ENCODE peak calls at places on chromosomes 16 and 17, in six cellular contexts. Z, U, N, T, I and O are unnamed samples.

GRCh38 chr16:75012380-75013081 is 13.7 kb downstream of the ZNRF1 start:
- DNase-seq in Z (no peak), U (no peak), N (no peak), T (no peak), I (no peak), O (no peak)

GRCh38 chr16:27195941-27196595 is 7.3 kb upstream of the KDM8 start:
- DNase-seq in Z (no peak), U (no peak), N (no peak), T (no peak), I (no peak), O (no peak)

GRCh38 chr17:10737168-10737622 is 7.4 kb upstream of the TMEM220 start:
- DNase-seq in Z (peak), U (peak), N (peak), T (no peak), I (peak), O (peak)

GRCh38 chr17:73090396-73091202 is 1.9 kb downstream of the SLC39A11 start:
- DNase-seq in Z (no peak), U (no peak), N (no peak), T (no peak), I (no peak), O (peak)

GRCh38 chr17:78013683-78014467 is 55.4 kb downstream of the TNRC6C start:
- DNase-seq in Z (peak), U (no peak), N (peak), T (no peak), I (peak), O (no peak)

GRCh38 chr17:9432867-9433495 is 142.6 kb downstream of the STX8 start:
- DNase-seq in Z (no peak), U (no peak), N (no peak), T (no peak), I (no peak), O (no peak)

GRCh38 chr17:66517336-66518009 is 215.1 kb downstream of the PRKCA start:
- DNase-seq in Z (no peak), U (no peak), N (no peak), T (no peak), I (no peak), O (no peak)

GRCh38 chr17:56098746-56099145 is 54.5 kb upstream of the ANKFN1 start:
- DNase-seq in Z (no peak), U (no peak), N (no peak), T (no peak), I (no peak), O (no peak)

GRCh38 chr17:73192219-73192893 is 499 bp upstream of the COG1 start:
- DNase-seq in Z (peak), U (peak), N (no peak), T (peak), I (peak), O (peak)

GRCh38 chr17:9837551-9838471 is 12.1 kb downstream of the GLP2R start:
- DNase-seq in Z (peak), U (peak), N (no peak), T (peak), I (peak), O (peak)

GRCh38 chr16:75647138-75647491 is 350 bp downstream of the KARS1 start:
- DNase-seq in Z (no peak), U (no peak), N (no peak), T (no peak), I (no peak), O (no peak)

GRCh38 chr17:50180593-50180992 is 14.8 kb downstream of the SGCA start:
- DNase-seq in Z (no peak), U (no peak), N (no peak), T (no peak), I (no peak), O (no peak)

GRCh38 chr17:74960739-74961342 is 11.7 kb downstream of the HID1 start:
- DNase-seq in Z (peak), U (no peak), N (no peak), T (no peak), I (no peak), O (no peak)

GRCh38 chr17:17780941-17781590 is 55.7 kb downstream of the SREBF1 start:
- DNase-seq in Z (peak), U (peak), N (no peak), T (no peak), I (no peak), O (no peak)

GRCh38 chr17:81148571-81148970 is 16.7 kb upstream of the PVALEF start:
- DNase-seq in Z (no peak), U (no peak), N (no peak), T (no peak), I (no peak), O (no peak)

GRCh38 chr17:56786989-56787482 is 46.7 kb downstream of the C17orf67 start:
- DNase-seq in Z (peak), U (no peak), N (no peak), T (no peak), I (peak), O (peak)

GRCh38 chr17:13575922-13576419 is 25.8 kb downstream of the HS3ST3A1 start:
- DNase-seq in Z (no peak), U (no peak), N (no peak), T (no peak), I (no peak), O (no peak)

GRCh38 chr16:67514382-67514828 is 14.2 kb upstream of the RIPOR1 start:
- DNase-seq in Z (peak), U (peak), N (peak), T (peak), I (peak), O (peak)

GRCh38 chr16:11627822-11628457 is 40.3 kb upstream of the SNN start:
- DNase-seq in Z (no peak), U (no peak), N (peak), T (no peak), I (no peak), O (peak)

GRCh38 chr17:3985800-3986199 is 21.6 kb upstream of the ATP2A3 start:
- DNase-seq in Z (no peak), U (no peak), N (no peak), T (no peak), I (no peak), O (no peak)

GRCh38 chr16:53839150-53839549 is 135.2 kb downstream of the FTO start:
- DNase-seq in Z (no peak), U (no peak), N (no peak), T (no peak), I (no peak), O (peak)

GRCh38 chr16:83098536-83098935 is 471.8 kb downstream of the CDH13 start:
- DNase-seq in Z (no peak), U (no peak), N (no peak), T (no peak), I (no peak), O (no peak)

GRCh38 chr16:62963846-62964245 is 927.6 kb upstream of the CDH8 start:
- DNase-seq in Z (no peak), U (no peak), N (no peak), T (no peak), I (no peak), O (no peak)

GRCh38 chr16:87324411-87325275 is 7.5 kb upstream of the C16orf95 start:
- DNase-seq in Z (peak), U (peak), N (no peak), T (peak), I (peak), O (no peak)

GRCh38 chr16:85718682-85719081 is 29.9 kb upstream of the GINS2 start:
- DNase-seq in Z (peak), U (no peak), N (no peak), T (no peak), I (no peak), O (no peak)

GRCh38 chr17:80145076-80146075 is 1.6 kb downstream of the EIF4A3 start:
- DNase-seq in Z (no peak), U (no peak), N (no peak), T (no peak), I (no peak), O (no peak)

GRCh38 chr17:8606415-8606814 is 24.1 kb downstream of the MYH10 start:
- DNase-seq in Z (no peak), U (no peak), N (no peak), T (no peak), I (no peak), O (no peak)

GRCh38 chr16:48430890-48431289 is 45.7 kb upstream of the SIAH1 start:
- DNase-seq in Z (no peak), U (no peak), N (no peak), T (no peak), I (no peak), O (no peak)

GRCh38 chr16:21599994-21600773 is 807 bp downstream of the METTL9 start:
- DNase-seq in Z (peak), U (no peak), N (no peak), T (no peak), I (peak), O (no peak)

GRCh38 chr17:14427914-14428639 is 127.2 kb downstream of the HS3ST3B1 start:
- DNase-seq in Z (no peak), U (no peak), N (no peak), T (no peak), I (no peak), O (no peak)

GRCh38 chr16:54585094-54585493 is 298.5 kb upstream of the IRX3 start:
- DNase-seq in Z (no peak), U (no peak), N (no peak), T (no peak), I (no peak), O (no peak)

GRCh38 chr16:72043058-72043457 is 11.2 kb upstream of the HP start:
- DNase-seq in Z (no peak), U (no peak), N (no peak), T (no peak), I (no peak), O (no peak)

GRCh38 chr17:7587831-7588230 is 2.1 kb downstream of the SOX15 start:
- DNase-seq in Z (no peak), U (no peak), N (no peak), T (no peak), I (no peak), O (no peak)
- TF ChIP-seq POLR2A in Z (no peak), U (no peak), N (no peak), T (no peak), I (no peak), O (no peak)

DNA sequence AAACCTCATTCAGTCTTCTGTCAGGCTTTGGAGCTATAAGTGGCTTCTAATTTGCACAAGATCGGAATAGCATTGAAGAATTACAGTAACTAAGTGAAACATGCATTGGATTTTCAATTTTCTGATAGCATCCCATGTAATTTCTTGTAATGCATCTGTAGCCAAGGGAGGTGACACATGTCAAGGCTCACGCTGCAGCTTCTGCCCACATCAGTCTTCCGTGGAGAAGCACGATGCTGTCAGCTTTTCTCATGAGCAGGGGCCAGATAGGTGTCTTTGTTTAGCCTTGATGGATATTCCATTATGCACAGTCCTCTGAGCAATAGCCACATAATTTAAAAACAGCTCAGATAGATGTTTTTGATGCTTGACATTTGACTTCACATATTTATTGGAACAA is 1046.8 kb upstream of the EEF2KMT start:
- DNase-seq in Z (no peak), U (no peak), N (no peak), T (no peak), I (no peak), O (no peak)
- TF ChIP-seq CTCF in Z (no peak), U (no peak), N (no peak), T (no peak), I (no peak), O (no peak)

GRCh38 chr17:1454541-1454940 is 1.5 kb downstream of the CRK start:
- DNase-seq in Z (no peak), U (no peak), N (no peak), T (no peak), I (no peak), O (no peak)

GRCh38 chr17:1446201-1446600 is 9.8 kb downstream of the CRK start:
- DNase-seq in Z (no peak), U (no peak), N (no peak), T (no peak), I (no peak), O (no peak)

GRCh38 chr17:1447061-1447460 is 9.0 kb downstream of the CRK start:
- DNase-seq in Z (no peak), U (no peak), N (no peak), T (no peak), I (no peak), O (no peak)

GRCh38 chr17:1452836-1453235 is 3.2 kb downstream of the CRK start:
- DNase-seq in Z (no peak), U (no peak), N (no peak), T (no peak), I (no peak), O (no peak)

DNA sequence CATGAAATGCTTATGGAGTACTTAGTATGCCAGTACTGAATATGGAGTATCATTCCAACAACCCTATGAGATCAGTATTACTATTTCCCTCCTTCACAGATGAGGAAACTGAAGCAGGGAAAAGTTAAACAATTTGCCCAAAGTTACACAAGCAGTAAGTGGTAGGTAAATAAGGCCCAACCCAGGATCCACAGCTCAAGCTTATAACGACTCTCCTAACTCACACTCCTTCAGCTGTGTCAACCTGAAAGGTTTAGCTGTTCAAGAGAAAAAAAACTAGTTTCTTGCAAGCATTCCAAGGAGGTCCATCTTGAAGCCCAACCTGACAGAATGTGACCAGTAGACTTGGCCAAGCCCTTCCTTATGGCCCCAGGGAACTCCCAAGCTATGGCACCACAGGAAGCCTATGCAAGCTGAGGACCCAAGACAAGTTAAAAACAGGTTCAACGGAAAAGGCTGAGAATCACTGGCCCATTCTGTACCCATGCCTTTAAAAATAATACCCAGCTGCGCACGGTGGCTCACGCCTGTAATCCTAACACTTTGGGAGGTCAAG is 6.5 kb downstream of the CRK start:
- DNase-seq in Z (no peak), U (no peak), N (no peak), T (no peak), I (no peak), O (no peak)
- H3K4me3 ChIP-seq in Z (no peak), U (no peak), N (no peak), T (no peak), I (no peak), O (no peak)

DNA sequence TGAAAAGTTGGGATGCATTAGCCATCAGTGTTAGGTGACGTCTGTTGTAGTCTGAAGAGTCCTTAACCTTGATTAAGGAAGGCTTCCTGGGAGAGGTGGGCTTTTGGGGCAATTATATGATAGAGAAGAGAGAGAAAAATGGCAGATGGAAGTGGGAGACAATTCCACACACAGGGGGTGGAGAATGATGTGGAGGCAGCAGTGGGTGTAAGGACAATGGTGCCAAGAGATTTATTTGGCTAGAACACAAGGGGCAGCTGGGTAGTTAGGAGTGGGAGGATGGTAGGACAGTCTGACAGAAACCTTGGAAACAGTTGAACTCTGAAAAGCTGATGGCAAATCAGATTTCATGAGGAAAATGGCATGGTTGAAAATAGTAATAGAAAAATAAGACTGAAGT is 10.7 kb upstream of the DUSP14 start:
- DNase-seq in Z (no peak), U (no peak), N (no peak), T (no peak), I (no peak), O (no peak)
- TF ChIP-seq POLR2A in Z (no peak), U (no peak), N (no peak), T (no peak), I (no peak), O (no peak)